ENCODE peak calls at places on chromosome 7, in nine cellular contexts. J, Q, K, P, S, Y, H, U and T are unnamed samples. For H3K36me3, the result is how much of the 10 kb centered on the place peaks cover.

GRCh38 chr7:34320412-34320811 is 337.6 kb upstream of the NPSR1 start:
- DNase-seq in J (no peak), H (peak), Q (no peak), S (no peak), U (no peak), P (no peak), K (no peak), Y (no peak), T (peak)

GRCh38 chr7:113289140-113289740 is 170.9 kb upstream of the SMIM30 start:
- DNase-seq in J (peak), Y (peak), S (peak), U (peak), H (peak), K (peak), Q (peak), P (peak), T (peak)

GRCh38 chr7:94436018-94436604 is 41.4 kb downstream of the COL1A2 start:
- DNase-seq in H (peak), U (peak), S (peak), J (peak), P (peak), Y (peak), K (peak), Q (peak), T (peak)

GRCh38 chr7:24378871-24379608 is 95.0 kb downstream of the NPY start:
- DNase-seq in J (no peak), S (no peak), P (peak), H (peak), Q (no peak), K (no peak), Y (no peak), U (peak), T (no peak)

GRCh38 chr7:64881461-64882287 is 21.4 kb upstream of the ZNF273 start:
- DNase-seq in Y (no peak), K (no peak), U (no peak), Q (peak), H (no peak), J (no peak), P (no peak), S (no peak), T (no peak)

GRCh38 chr7:3371601-3372000 is 70.5 kb downstream of the SDK1 start:
- DNase-seq in U (no peak), Q (no peak), Y (no peak), J (no peak), H (no peak), P (no peak), S (no peak), K (no peak), T (no peak)

GRCh38 chr7:159272739-159273138 is 128.1 kb upstream of the VIPR2 start:
- DNase-seq in J (no peak), U (no peak), Y (no peak), Q (no peak), K (no peak), H (no peak), P (no peak), S (no peak), T (no peak)

GRCh38 chr7:130791746-130792145 is 57.7 kb upstream of the KLF14 start:
- DNase-seq in Y (no peak), H (no peak), Q (no peak), U (no peak), S (no peak), K (no peak), P (no peak), J (no peak), T (no peak)

GRCh38 chr7:55573526-55573925 is 1.2 kb upstream of the VOPP1 start:
- DNase-seq in Q (no peak), H (peak), Y (no peak), S (no peak), P (no peak), U (peak), K (no peak), J (no peak), T (no peak)

GRCh38 chr7:94250984-94251383 is 143.7 kb upstream of the COL1A2 start:
- DNase-seq in J (no peak), U (no peak), S (no peak), H (no peak), Q (no peak), P (no peak), K (no peak), Y (no peak), T (peak)

GRCh38 chr7:22814261-22815208 is 8.1 kb downstream of the TOMM7 start:
- DNase-seq in P (no peak), Y (no peak), J (no peak), S (no peak), Q (no peak), H (peak), K (no peak), U (peak), T (no peak)

GRCh38 chr7:116524609-116525297 is at the start of gene CAV1:
- DNase-seq in U (peak), S (peak), K (peak), Y (peak), P (peak), Q (peak), J (no peak), H (peak), T (peak)

GRCh38 chr7:71055504-71055903 is 76.4 kb upstream of the GALNT17 start:
- DNase-seq in Q (no peak), J (no peak), S (no peak), Y (no peak), U (no peak), K (no peak), P (no peak), H (no peak), T (no peak)

GRCh38 chr7:99039384-99039891 is 104.5 kb downstream of the SMURF1 start:
- DNase-seq in J (no peak), K (no peak), H (no peak), U (no peak), S (no peak), P (no peak), Q (no peak), Y (no peak), T (no peak)

GRCh38 chr7:28623863-28624262 is 211.5 kb downstream of the CREB5 start:
- DNase-seq in S (no peak), U (peak), Y (peak), J (peak), H (no peak), Q (peak), K (no peak), P (peak), T (no peak)

GRCh38 chr7:17907014-17907413 is 33.3 kb downstream of the SNX13 start:
- DNase-seq in Y (no peak), H (peak), K (no peak), S (no peak), J (no peak), U (peak), P (no peak), Q (no peak), T (no peak)

GRCh38 chr7:100119075-100119700 is at the start of the genes CNPY4 and TAF6:
- DNase-seq in S (peak), P (peak), J (peak), K (peak), Y (peak), H (peak), Q (peak), U (peak), T (peak)
- H3K4me2 ChIP-seq in S (peak), P (peak), J (peak), K (peak), Y (peak), H (peak), Q (peak), U (peak), T (peak)

DNA sequence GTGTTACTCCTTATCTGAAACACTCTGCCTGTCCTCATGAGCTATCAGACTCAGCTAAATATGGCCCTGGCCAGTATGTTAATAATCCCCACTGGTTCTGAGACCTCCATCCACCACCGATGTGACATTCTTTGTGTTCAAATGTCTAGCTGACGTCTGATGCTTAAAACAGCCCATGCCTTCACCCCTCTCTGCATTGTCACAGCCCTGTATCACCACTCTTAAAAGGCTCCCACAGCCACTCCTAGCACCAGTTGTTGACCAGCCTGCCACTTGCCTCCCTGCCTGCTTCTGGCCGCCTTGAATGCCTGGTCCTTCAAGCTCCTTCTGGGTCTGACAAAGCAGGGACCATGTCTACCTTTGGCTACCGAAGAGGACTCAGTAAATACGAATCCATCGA is at the start of gene LMOD2:
- DNase-seq in P (no peak), Y (no peak), Q (no peak), S (no peak), H (no peak), J (no peak), U (no peak), K (no peak), T (no peak)
- TF ChIP-seq EZH2phosphoT487 in P (no peak), Y (no peak), Q (no peak), S (no peak), H (no peak), J (no peak), U (no peak), K (no peak), T (no peak)

DNA sequence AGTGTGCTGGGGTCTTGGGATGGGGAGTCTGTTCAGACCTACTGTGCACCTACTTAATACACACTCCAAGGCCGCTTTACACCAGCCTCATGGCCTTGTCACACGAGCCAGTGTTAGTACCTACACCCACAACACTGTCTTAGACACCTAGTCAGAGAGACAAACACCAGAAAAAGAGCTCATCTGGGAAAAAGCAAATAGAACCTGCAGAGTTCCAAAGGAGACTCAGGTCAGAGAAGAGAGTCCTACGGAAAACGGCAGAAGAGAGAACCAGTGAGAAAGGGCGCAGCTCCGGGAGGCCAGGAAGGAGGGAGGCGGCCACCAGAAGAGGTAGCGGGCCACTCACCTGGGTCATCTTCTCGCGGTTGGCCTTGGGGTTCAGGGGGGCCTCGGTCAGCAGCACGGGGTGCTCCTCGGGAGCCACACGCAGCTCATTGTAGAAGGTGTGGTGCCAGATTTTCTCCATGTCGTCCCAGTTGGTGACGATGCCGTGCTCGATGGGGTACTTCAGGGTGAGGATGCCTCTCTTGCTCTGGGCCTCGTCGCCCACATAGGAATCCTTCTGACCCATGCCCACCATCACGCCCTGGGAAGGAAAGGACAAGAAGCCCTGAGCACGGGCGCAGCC is 105.3 kb upstream of the TNRC18 start:
- DNase-seq in S (no peak), Y (no peak), J (no peak), P (no peak), Q (no peak), K (no peak), U (no peak), H (peak), T (no peak)
- H3K36me3 ChIP-seq in S (under half), Y (half or more), J (half or more), P (under half), Q (under half), K (under half), U (under half), H (under half), T (under half)

GRCh38 chr7:128903621-128904361 is 6.7 kb downstream of the KCP start:
- DNase-seq in U (no peak), P (no peak), J (no peak), K (no peak), S (no peak), H (no peak), Q (peak), Y (no peak), T (no peak)
- H3K4me2 ChIP-seq in U (no peak), P (peak), J (peak), K (no peak), S (peak), H (no peak), Q (no peak), Y (no peak), T (no peak)

GRCh38 chr7:140418653-140419052 is 14.8 kb downstream of the RAB19 start:
- DNase-seq in H (no peak), K (no peak), S (no peak), U (no peak), J (no peak), Y (no peak), Q (no peak), P (no peak), T (no peak)
- TF ChIP-seq EZH2phosphoT487 in H (no peak), K (no peak), S (no peak), U (no peak), J (no peak), Y (no peak), Q (no peak), P (no peak), T (no peak)

GRCh38 chr7:139857791-139858190 is 28.7 kb downstream of the TBXAS1 start:
- DNase-seq in U (no peak), Q (no peak), H (no peak), S (no peak), K (no peak), Y (no peak), J (no peak), P (no peak), T (no peak)

GRCh38 chr7:139852482-139852845 is 23.4 kb downstream of the TBXAS1 start:
- DNase-seq in K (no peak), S (no peak), J (no peak), Y (no peak), Q (no peak), P (no peak), U (no peak), H (no peak), T (no peak)

GRCh38 chr7:139853576-139854511 is 24.8 kb downstream of the TBXAS1 start:
- DNase-seq in K (no peak), Q (no peak), J (no peak), Y (no peak), H (peak), U (peak), P (no peak), S (no peak), T (no peak)

GRCh38 chr7:139855498-139856270 is 26.6 kb downstream of the TBXAS1 start:
- DNase-seq in K (no peak), S (peak), U (no peak), H (no peak), Q (no peak), P (no peak), Y (no peak), J (peak), T (no peak)

DNA sequence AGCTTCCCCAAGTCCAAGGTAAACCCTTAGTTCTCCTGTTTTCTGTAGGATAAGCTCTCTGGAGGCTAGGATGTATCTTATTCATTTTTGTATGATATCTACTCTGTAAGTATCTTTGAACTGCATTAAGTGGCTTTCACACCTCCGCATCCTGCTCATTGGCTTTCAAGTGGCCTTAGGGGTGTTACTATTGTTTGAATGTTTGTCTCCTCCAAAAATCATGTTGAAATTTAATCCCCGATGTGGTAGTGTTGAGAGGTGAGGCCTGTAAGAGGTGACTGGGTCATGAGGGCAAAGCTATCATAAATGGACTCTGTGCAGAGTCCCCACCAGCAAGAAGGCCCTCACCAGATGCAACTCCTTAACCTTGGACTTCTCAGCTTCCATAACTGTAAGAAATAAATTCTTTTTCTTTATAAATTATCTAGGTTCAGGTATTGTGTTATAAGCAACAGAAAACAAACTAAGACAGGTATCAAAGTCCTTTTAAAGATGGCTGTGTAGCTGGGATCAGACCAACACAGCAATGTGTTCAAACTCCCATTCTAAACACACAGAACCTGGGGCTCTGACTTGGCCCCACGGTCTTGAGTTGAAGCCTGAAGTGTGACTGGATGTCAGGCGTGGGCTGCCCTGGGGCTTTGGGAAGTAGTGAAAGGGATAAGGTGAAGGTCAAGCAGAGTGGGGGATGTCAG is 25.9 kb downstream of the TBXAS1 start:
- DNase-seq in Y (no peak), J (no peak), S (no peak), P (no peak), Q (no peak), H (no peak), U (no peak), K (no peak), T (no peak)
- H3K36me3 ChIP-seq in Y (under half), J (under half), S (under half), P (under half), Q (under half), H (under half), U (under half), K (under half), T (under half)

GRCh38 chr7:155456772-155457543 is 971 bp upstream of the EN2 start:
- DNase-seq in Q (peak), H (peak), U (peak), P (no peak), Y (peak), J (no peak), K (peak), S (no peak), T (peak)
- H3K4me2 ChIP-seq in Q (peak), H (peak), U (peak), P (peak), Y (peak), J (no peak), K (peak), S (no peak), T (peak)

GRCh38 chr7:39069886-39070881 is 92.5 kb downstream of the POU6F2 start:
- DNase-seq in U (no peak), K (peak), Q (no peak), J (no peak), S (no peak), P (no peak), H (no peak), Y (no peak), T (no peak)

GRCh38 chr7:39071116-39071515 is 93.4 kb downstream of the POU6F2 start:
- DNase-seq in K (no peak), J (no peak), U (no peak), Q (no peak), S (no peak), H (no peak), P (no peak), Y (no peak), T (no peak)

GRCh38 chr7:39069046-39069445 is 91.3 kb downstream of the POU6F2 start:
- DNase-seq in U (no peak), J (no peak), P (no peak), Y (peak), Q (no peak), K (peak), H (no peak), S (no peak), T (no peak)

DNA sequence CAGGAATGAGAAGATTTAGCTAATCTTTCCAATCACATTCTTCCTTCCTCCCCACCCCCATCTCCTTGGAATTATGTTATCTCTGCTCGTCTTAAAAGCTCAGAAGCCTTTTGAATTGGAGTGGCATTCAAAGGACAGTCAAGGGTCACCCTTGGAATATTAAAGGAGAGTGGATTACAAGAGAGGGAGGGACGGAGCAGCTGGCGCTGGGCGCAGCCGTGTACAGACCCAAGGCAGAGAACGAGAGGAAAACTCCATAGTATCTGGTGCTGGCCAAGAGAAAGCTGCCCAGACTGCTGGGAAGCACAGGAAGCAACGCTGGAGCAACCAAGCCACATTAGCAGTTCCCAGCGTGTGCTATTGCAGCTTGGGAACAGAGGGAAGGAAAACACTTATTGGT is 95.7 kb downstream of the POU6F2 start:
- DNase-seq in Q (no peak), P (no peak), H (peak), K (peak), Y (peak), U (no peak), S (no peak), J (no peak), T (peak)
- TF ChIP-seq EZH2phosphoT487 in Q (no peak), P (no peak), H (no peak), K (no peak), Y (no peak), U (no peak), S (no peak), J (no peak), T (no peak)

DNA sequence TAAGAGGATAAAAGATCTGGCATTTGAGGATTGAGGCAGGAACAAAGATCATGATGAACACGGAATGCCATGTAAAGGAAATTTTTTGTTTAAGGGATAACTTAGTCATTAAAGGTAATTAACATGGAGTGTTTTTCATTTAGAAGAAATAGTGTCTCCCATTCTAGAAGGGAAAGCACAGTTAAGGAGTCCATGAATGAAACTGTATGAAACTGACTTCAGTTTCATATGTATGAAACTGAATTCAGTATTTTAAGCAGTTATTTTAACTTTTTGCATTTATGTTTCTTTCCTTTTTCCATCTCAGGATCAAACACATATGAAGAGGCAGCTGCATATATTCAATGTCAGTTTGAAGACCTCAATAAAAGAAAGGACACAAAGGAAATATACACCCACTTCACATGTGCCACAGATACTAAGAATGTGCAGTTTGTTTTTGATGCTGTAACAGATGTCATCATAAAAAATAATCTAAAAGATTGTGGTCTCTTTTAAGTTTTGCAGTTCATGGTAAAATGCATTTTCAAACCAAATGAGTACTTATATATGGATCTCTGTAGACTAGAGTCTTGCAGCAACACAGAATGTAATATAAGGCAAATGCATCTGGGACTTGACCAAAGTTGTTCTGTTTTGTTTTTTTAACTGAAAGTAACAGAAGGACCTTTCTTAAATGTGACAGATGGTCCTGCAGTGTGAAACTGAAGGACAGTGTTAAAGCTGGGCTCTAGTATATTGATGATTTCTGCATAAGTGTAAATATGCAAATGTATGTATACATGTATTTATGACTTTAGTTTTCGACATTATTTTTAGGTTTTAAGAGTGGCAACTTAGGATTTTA is 82.6 kb downstream of the GNAI1 start:
- DNase-seq in Y (no peak), S (no peak), J (no peak), U (no peak), P (no peak), K (no peak), Q (no peak), H (no peak), T (no peak)
- H3K36me3 ChIP-seq in Y (under half), S (under half), J (under half), U (under half), P (under half), K (under half), Q (half or more), H (under half), T (under half)

GRCh38 chr7:91946549-91946948 is 5.9 kb downstream of the AKAP9 start:
- DNase-seq in Y (no peak), K (no peak), P (no peak), H (no peak), Q (no peak), J (no peak), S (no peak), U (no peak), T (no peak)
- H3K4me2 ChIP-seq in Y (no peak), K (no peak), P (no peak), H (no peak), Q (no peak), J (peak), S (no peak), U (no peak), T (no peak)